ENCODE peak calls at places on chromosomes 13 and 19, in four cellular contexts. Z is HepG2, K is K562, I is GM12878. L is an unnamed sample.

GRCh38 chr13:59982631-59983382 is 180.9 kb downstream of the DIAPH3 start:
- DNase-seq in I (no peak), Z (no peak), K (no peak), L (no peak)

GRCh38 chr13:91399189-91400093 is 1.0 kb downstream of the GPC5 start:
- DNase-seq in Z (no peak), I (no peak), K (no peak), L (no peak)

GRCh38 chr19:36215276-36216171 is 618 bp downstream of the ZNF146 start:
- DNase-seq in I (no peak), K (no peak), Z (no peak), L (no peak)

GRCh38 chr13:102399791-102400618 is 1.8 kb downstream of the FGF14 start:
- DNase-seq in Z (no peak), K (no peak), I (no peak), L (no peak)

GRCh38 chr19:45508681-45508930 is 1.3 kb downstream of the VASP start:
- DNase-seq in K (no peak), Z (no peak), I (no peak), L (no peak)

GRCh38 chr13:45718992-45719391 is 16.9 kb downstream of the CBY2 start:
- DNase-seq in I (no peak), K (no peak), Z (no peak), L (no peak)

GRCh38 chr13:38348890-38349289 is 761 bp upstream of the UFM1 start:
- DNase-seq in Z (no peak), K (no peak), I (no peak), L (peak)

GRCh38 chr19:51777570-51778460 is 16.8 kb downstream of the FPR2 start:
- DNase-seq in K (peak), Z (peak), I (no peak), L (peak)

GRCh38 chr13:40668335-40668734 is 1.9 kb upstream of the FOXO1 start:
- DNase-seq in I (no peak), Z (peak), K (peak), L (peak)

DNA sequence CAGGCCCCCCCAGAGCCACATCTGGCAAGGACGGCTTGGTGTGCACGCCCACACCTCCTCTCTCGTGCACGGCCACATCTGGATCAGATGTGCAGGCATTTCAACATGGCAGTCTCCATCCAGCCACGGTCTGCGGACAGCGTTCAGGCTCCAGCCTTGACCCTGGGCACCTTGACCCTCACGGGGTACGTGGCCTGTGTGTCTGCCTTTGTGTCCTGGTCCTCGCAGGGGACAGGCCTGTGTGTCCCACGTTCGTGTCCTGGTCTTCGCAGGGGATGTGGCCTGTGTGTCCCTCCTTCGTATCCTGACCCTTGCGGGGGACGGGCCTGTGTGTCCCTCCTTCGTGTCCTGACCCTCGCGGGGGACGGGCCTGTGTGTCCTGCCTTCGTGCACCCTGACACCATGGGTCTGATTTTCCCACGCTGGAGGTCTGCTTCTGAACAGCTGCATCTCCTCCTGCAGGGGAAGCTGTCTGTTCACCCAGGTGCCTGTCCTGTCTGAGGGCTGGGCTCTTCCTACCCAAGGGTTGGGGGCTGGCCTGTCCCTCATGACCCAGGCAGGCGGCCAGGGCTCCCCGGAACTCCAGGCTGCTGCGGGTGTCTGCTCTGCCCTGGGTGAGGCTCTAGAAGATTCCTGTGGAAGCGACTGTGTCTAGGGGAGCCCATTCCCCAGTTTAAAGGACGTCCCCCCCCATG is 25.3 kb downstream of the RASA3 start:
- DNase-seq in I (no peak), K (no peak), Z (no peak), L (no peak)
- TF ChIP-seq SP1 in I (no peak), K (no peak), Z (no peak), L (no peak)

DNA sequence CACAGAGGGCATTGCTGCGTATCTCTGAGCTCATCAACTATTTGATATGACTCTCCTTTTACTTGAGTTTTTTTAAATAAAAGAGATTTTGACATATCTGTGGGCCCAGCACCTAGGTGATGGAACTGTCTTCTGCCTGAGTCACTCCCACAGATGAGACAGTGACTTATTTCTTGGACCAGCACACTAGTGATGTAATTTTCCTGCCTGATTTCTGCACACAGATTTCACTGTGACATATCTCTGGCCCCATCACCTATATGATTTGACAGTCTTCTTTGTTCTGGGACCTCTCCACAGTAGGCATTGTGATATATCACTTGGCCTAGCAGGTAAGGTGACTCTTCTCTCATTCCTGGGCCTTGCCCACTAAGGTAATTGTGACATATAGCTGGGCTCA is 66.6 kb upstream of the ZNF43 start:
- DNase-seq in Z (no peak), K (no peak), I (no peak), L (no peak)
- TF ChIP-seq TARDBP in Z (no peak), K (no peak), I (no peak), L (no peak)

GRCh38 chr13:28452755-28453154 is 42.2 kb downstream of the FLT1 start:
- DNase-seq in K (no peak), I (no peak), Z (no peak), L (no peak)

GRCh38 chr13:28459911-28460310 is 35.0 kb downstream of the FLT1 start:
- DNase-seq in I (no peak), Z (no peak), K (no peak), L (no peak)

GRCh38 chr13:28451482-28452217 is 43.3 kb downstream of the FLT1 start:
- DNase-seq in K (peak), I (no peak), Z (no peak), L (peak)

GRCh38 chr13:28458604-28459003 is 36.3 kb downstream of the FLT1 start:
- DNase-seq in K (no peak), Z (no peak), I (no peak), L (no peak)

DNA sequence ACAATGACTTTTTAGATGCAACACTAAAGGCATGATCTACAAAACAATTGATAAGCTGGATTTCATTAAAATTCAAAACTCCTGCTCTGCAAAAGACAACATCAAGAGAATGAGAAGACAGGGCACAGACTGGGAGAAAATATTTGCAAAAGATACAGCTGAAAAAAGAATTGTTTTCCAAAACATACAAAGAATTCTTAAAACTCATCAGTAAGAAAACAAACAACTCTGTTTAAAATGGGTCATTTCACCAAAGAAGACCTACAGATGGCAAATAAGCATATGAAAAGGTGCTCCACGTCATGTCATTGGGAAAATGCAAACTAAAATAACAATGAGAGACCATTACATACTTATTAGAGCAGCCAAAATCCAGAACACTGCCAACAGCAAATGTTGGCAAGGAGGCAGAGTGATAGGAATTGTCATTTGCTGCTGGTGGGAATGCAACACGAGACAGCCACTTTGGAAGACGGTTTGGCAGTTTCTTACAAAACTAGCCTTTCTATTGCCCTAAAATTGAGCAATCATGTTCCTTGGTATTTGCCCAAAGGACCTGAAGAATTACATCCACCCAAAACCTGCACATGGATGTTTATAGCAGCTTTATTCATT is 39.2 kb downstream of the FLT1 start:
- DNase-seq in Z (no peak), K (no peak), I (no peak), L (no peak)
- TF ChIP-seq BHLHE40 in Z (no peak), K (no peak), I (no peak), L (no peak)

DNA sequence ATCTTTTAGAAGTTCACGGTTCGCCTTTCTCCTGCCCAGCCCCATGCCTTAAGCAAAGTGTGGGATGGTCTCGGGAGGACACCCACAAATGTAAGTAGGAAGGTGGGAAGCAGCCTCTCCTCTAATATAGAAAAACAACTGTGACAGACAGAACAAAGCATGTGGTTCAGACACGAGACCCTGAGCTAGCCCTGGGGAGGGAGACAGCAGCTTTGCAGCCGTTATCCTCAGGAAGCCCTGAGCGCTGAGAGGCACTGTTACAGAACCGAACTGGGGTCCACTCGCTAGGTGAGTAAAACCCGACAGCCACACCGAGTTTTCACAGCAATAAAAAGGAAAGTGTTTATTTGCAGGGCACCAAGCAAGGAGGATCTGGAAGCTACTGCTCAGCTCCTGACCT is 210.6 kb downstream of the UQCRFS1 start:
- DNase-seq in Z (no peak), K (no peak), I (no peak), L (no peak)
- TF ChIP-seq SP1 in Z (no peak), K (no peak), I (no peak), L (no peak)

GRCh38 chr19:35136231-35136630 is 1.4 kb upstream of the LGI4 start:
- DNase-seq in K (no peak), I (no peak), Z (no peak), L (no peak)
- TF ChIP-seq TARDBP in K (no peak), I (no peak), Z (no peak), L (no peak)

DNA sequence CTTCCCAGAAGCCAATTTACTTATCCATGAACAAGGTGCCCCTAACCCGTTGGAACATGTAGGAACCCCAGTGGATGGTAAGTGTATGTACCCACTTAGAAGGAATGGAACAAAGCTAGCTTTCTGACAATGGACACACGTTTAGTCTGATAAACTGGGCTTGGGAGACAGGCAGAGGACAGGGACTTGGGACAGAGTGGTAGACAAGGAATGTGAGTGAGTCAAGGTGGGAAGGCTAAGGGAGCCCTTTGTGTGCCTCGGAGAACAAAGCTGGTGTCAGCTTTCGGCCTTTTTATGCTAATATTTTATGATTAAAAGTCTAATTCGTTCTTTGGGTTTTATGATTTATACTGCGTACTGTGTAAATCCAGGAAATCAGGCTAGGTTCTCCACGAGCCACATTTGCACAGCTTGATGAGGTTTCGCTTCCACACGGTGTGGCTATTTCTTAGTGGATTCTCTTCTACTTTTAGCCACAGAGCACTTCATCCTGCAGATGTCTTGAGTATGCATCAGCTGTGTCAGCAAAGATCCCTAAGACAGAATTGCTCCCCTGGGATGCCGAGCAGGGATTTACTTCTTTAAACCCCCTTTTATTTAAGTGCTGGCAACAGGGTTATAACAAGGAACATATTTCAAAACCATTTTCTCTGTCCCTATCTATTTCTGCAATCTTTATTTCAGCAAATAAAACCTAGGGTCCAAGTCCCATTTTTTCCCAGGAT is 258.5 kb downstream of the DLEU7 start:
- DNase-seq in I (no peak), K (no peak), Z (no peak), L (no peak)
- TF ChIP-seq BHLHE40 in I (no peak), K (no peak), Z (no peak), L (no peak)

GRCh38 chr19:32266453-32266852 is 79.0 kb upstream of the ZNF507 start:
- DNase-seq in K (no peak), I (no peak), Z (no peak), L (no peak)
- TF ChIP-seq SP1 in K (no peak), I (no peak), Z (no peak), L (no peak)

DNA sequence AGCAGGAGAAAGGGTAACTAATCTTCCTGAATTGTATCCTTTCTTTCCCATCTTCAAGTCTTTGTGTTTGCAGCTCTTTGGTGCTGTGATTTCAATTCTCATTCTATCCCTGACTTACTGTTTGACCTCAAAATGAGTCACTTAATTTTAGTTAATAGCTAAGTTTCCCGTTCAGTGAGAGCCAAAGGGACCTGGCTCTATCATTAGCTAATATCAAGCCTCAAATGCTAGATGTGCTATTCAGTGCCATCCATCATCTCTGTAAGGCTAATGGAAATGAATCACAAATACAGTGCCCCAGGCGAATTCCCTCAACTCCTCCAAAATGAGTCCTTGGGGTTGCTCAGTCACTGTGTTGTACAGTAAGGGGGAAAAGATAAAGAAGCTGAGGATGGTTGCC is 77.1 kb upstream of the TSC22D1 start:
- DNase-seq in I (no peak), Z (no peak), K (no peak), L (no peak)
- TF ChIP-seq TARDBP in I (no peak), Z (no peak), K (no peak), L (no peak)

GRCh38 chr19:39125199-39125553 is 410 bp upstream of the PAK4 start:
- DNase-seq in I (no peak), K (no peak), Z (no peak), L (no peak)
- TF ChIP-seq BHLHE40 in I (no peak), K (no peak), Z (no peak), L (no peak)

DNA sequence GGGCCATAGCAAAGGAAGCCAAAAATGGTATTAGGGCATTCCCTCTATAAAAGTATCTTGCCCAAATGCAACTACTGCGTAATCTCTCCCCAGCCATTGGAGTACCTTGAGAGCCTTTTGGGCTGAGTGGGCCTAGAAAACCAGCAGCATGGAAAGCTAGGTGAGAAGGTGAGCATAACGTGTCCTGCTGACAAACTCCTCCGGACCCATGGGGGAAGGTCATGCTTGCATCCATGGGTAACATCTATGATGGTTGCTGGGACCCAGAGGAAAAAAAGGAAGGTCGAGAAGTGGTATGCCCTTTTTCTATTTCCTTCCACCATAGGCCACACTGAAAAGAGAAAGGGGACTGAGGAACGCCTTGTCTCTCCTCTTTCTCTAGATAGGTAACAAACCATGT is 57.4 kb downstream of the ZNF728 start:
- DNase-seq in I (no peak), Z (no peak), K (peak), L (peak)
- TF ChIP-seq SP1 in I (no peak), Z (no peak), K (no peak), L (no peak)